ENCODE peak calls at places on chromosomes 2 and 18, in four cellular contexts. One of them, this sample, is unnamed.

GRCh38 chr2:199395311-199395710 is 62.4 kb downstream of the SATB2 start:
- DNase-seq in mammary epithelial cell: no peak
- DNase-seq in fibroblast of mammary gland: no peak
- DNase-seq in colonic mucosa: no peak
- DNase-seq in this sample: no peak

GRCh38 chr2:217785544-217786045 is 217.2 kb downstream of the TNS1 start:
- DNase-seq in mammary epithelial cell: peak
- DNase-seq in colonic mucosa: peak
- DNase-seq in fibroblast of mammary gland: peak
- DNase-seq in this sample: peak

GRCh38 chr18:54712315-54712714 is 116.0 kb upstream of the RAB27B start:
- DNase-seq in mammary epithelial cell: peak
- DNase-seq in fibroblast of mammary gland: peak
- DNase-seq in colonic mucosa: peak
- DNase-seq in this sample: no peak

GRCh38 chr18:28514699-28515098 is 337.8 kb upstream of the CDH2 start:
- DNase-seq in mammary epithelial cell: no peak
- DNase-seq in colonic mucosa: no peak
- DNase-seq in fibroblast of mammary gland: no peak
- DNase-seq in this sample: no peak

GRCh38 chr18:13522861-13523660 is 203.3 kb downstream of the FAM210A start:
- DNase-seq in fibroblast of mammary gland: no peak
- DNase-seq in colonic mucosa: no peak
- DNase-seq in mammary epithelial cell: no peak
- DNase-seq in this sample: no peak

GRCh38 chr2:197159681-197160211 is 150.8 kb downstream of the ANKRD44 start:
- DNase-seq in fibroblast of mammary gland: peak
- DNase-seq in colonic mucosa: no peak
- DNase-seq in mammary epithelial cell: no peak
- DNase-seq in this sample: no peak

GRCh38 chr18:39841133-39842041 is 2113.6 kb upstream of the PIK3C3 start:
- DNase-seq in mammary epithelial cell: peak
- DNase-seq in colonic mucosa: peak
- DNase-seq in fibroblast of mammary gland: peak
- DNase-seq in this sample: no peak

GRCh38 chr2:105600949-105601708 is 143.6 kb upstream of the NCK2 start:
- DNase-seq in fibroblast of mammary gland: no peak
- DNase-seq in mammary epithelial cell: no peak
- DNase-seq in colonic mucosa: no peak
- DNase-seq in this sample: no peak

GRCh38 chr2:134287323-134287722 is 33.5 kb downstream of the MGAT5 start:
- DNase-seq in mammary epithelial cell: no peak
- DNase-seq in colonic mucosa: no peak
- DNase-seq in fibroblast of mammary gland: no peak
- DNase-seq in this sample: no peak

GRCh38 chr2:233084488-233084887 is 24.3 kb downstream of the INPP5D start:
- DNase-seq in mammary epithelial cell: no peak
- DNase-seq in fibroblast of mammary gland: no peak
- DNase-seq in colonic mucosa: no peak
- DNase-seq in this sample: peak

GRCh38 chr2:10303634-10304378 is 1.1 kb downstream of the HPCAL1 start:
- DNase-seq in fibroblast of mammary gland: peak
- DNase-seq in mammary epithelial cell: peak
- DNase-seq in colonic mucosa: peak
- DNase-seq in this sample: peak

GRCh38 chr2:54103454-54104314 is 11.7 kb upstream of the ACYP2 start:
- DNase-seq in fibroblast of mammary gland: peak
- DNase-seq in colonic mucosa: peak
- DNase-seq in mammary epithelial cell: peak
- DNase-seq in this sample: no peak

GRCh38 chr2:44136186-44136585 is 32.5 kb upstream of the PPM1B start:
- DNase-seq in fibroblast of mammary gland: peak
- DNase-seq in mammary epithelial cell: peak
- DNase-seq in colonic mucosa: no peak
- DNase-seq in this sample: no peak

GRCh38 chr2:224222320-224222719 is 179.6 kb downstream of the FAM124B start:
- DNase-seq in fibroblast of mammary gland: peak
- DNase-seq in colonic mucosa: no peak
- DNase-seq in mammary epithelial cell: no peak
- DNase-seq in this sample: no peak

GRCh38 chr18:49651033-49651432 is 89.2 kb downstream of the LIPG start:
- DNase-seq in fibroblast of mammary gland: no peak
- DNase-seq in colonic mucosa: no peak
- DNase-seq in mammary epithelial cell: no peak
- DNase-seq in this sample: no peak

GRCh38 chr2:73291093-73291460 is 2.3 kb downstream of the EGR4 start:
- DNase-seq in colonic mucosa: peak
- DNase-seq in fibroblast of mammary gland: peak
- DNase-seq in mammary epithelial cell: peak
- DNase-seq in this sample: no peak

GRCh38 chr2:33221046-33221784 is 255.2 kb upstream of the RASGRP3 start:
- DNase-seq in mammary epithelial cell: no peak
- DNase-seq in fibroblast of mammary gland: no peak
- DNase-seq in colonic mucosa: no peak
- DNase-seq in this sample: no peak

GRCh38 chr18:75238100-75238499 is 27.5 kb downstream of the TSHZ1 start:
- DNase-seq in mammary epithelial cell: no peak
- DNase-seq in colonic mucosa: no peak
- DNase-seq in fibroblast of mammary gland: peak
- DNase-seq in this sample: no peak

GRCh38 chr18:58893388-58894099 is 28.9 kb downstream of the ZNF532 start:
- DNase-seq in mammary epithelial cell: peak
- DNase-seq in colonic mucosa: no peak
- DNase-seq in fibroblast of mammary gland: peak
- DNase-seq in this sample: no peak

GRCh38 chr2:16774091-16774490 is 108.5 kb upstream of the CYRIA start:
- DNase-seq in mammary epithelial cell: no peak
- DNase-seq in fibroblast of mammary gland: peak
- DNase-seq in colonic mucosa: no peak
- DNase-seq in this sample: no peak

GRCh38 chr2:286774-287392 is 1.0 kb downstream of the ALKAL2 start:
- DNase-seq in colonic mucosa: no peak
- DNase-seq in fibroblast of mammary gland: no peak
- DNase-seq in mammary epithelial cell: no peak
- DNase-seq in this sample: no peak
- TF ChIP-seq CTCF in colonic mucosa: no peak
- TF ChIP-seq CTCF in fibroblast of mammary gland: no peak
- TF ChIP-seq CTCF in mammary epithelial cell: no peak
- TF ChIP-seq CTCF in this sample: no peak

GRCh38 chr18:62797329-62797728 is 82.0 kb downstream of the PHLPP1 start:
- DNase-seq in colonic mucosa: no peak
- DNase-seq in fibroblast of mammary gland: no peak
- DNase-seq in mammary epithelial cell: no peak
- DNase-seq in this sample: no peak

GRCh38 chr18:62807406-62807805 is 92.1 kb downstream of the PHLPP1 start:
- DNase-seq in fibroblast of mammary gland: no peak
- DNase-seq in colonic mucosa: no peak
- DNase-seq in mammary epithelial cell: no peak
- DNase-seq in this sample: no peak

GRCh38 chr18:62808116-62808515 is 92.8 kb downstream of the PHLPP1 start:
- DNase-seq in colonic mucosa: no peak
- DNase-seq in mammary epithelial cell: no peak
- DNase-seq in fibroblast of mammary gland: no peak
- DNase-seq in this sample: no peak

GRCh38 chr18:62799977-62800376 is 84.6 kb downstream of the PHLPP1 start:
- DNase-seq in fibroblast of mammary gland: no peak
- DNase-seq in mammary epithelial cell: no peak
- DNase-seq in colonic mucosa: no peak
- DNase-seq in this sample: no peak

GRCh38 chr18:62802523-62802922 is 87.2 kb downstream of the PHLPP1 start:
- DNase-seq in mammary epithelial cell: no peak
- DNase-seq in fibroblast of mammary gland: peak
- DNase-seq in colonic mucosa: no peak
- DNase-seq in this sample: no peak
- TF ChIP-seq CTCF in mammary epithelial cell: peak
- TF ChIP-seq CTCF in fibroblast of mammary gland: peak
- TF ChIP-seq CTCF in colonic mucosa: no peak
- TF ChIP-seq CTCF in this sample: no peak

DNA sequence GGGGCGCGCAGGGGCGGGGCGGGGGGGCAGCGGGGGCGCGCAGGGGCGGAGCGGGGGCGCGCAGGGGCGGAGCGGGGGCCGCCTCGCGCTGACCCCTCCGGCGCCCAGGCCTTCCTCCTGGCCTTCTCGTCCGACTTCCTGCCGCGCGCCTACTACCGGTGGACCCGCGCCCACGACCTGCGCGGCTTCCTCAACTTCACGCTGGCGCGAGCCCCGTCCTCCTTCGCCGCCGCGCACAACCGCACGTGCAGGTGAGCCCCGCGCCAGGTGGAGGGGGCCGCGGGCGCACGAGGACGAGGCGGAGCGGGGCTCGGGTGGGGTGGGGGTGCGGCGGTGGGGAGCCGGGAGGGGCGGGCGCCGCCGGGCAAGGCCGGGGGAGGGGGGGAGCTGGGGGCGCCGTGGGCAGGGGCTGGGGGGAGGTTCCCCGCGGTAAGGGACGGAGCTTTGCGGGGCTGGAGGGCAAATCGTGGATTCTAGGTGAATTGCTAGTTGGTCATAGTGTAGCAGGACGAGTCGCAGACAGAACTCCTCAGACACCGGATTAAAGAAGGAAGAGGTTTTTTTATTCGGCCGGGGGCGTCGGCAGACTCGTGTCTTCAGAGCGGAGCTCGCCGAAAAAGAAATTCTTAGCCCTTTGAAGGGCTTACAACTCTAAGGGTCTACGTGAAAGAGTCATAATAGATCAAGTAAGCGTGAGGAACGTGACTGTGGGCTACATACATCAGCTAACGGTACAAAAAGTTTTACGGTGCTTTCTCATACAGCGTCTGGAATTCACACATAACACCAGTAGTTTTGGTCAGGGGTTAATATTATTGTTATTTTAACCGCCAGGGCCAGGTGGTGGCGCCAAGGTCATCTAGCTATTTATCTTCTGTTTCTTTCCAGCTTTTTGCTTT is 29.9 kb downstream of the ANO7 start:
- DNase-seq in colonic mucosa: peak
- DNase-seq in fibroblast of mammary gland: peak
- DNase-seq in mammary epithelial cell: peak
- DNase-seq in this sample: no peak
- TF ChIP-seq CTCF in colonic mucosa: no peak
- TF ChIP-seq CTCF in fibroblast of mammary gland: no peak
- TF ChIP-seq CTCF in mammary epithelial cell: peak
- TF ChIP-seq CTCF in this sample: peak

DNA sequence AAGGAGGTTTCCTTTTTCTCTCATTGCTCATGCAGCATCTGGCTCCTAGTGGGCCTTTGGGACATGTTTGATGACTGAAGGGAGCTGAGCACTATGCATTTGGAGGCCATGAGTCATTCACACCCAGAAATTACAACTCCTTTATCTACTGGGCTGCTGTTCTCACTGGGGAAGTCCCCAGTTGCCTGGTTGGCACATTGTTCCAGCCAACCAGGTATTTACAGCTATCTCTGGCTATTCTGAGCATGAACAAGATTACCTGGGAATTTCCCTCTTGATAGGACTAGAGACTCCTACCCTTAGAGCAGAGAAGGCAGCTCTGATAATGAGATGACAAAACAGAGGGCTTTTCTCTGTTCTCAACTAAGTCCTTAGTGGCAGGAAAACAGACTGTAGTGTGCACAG is 206.5 kb downstream of the SETBP1 start:
- DNase-seq in colonic mucosa: peak
- DNase-seq in mammary epithelial cell: peak
- DNase-seq in fibroblast of mammary gland: peak
- DNase-seq in this sample: no peak
- TF ChIP-seq CTCF in colonic mucosa: no peak
- TF ChIP-seq CTCF in mammary epithelial cell: peak
- TF ChIP-seq CTCF in fibroblast of mammary gland: no peak
- TF ChIP-seq CTCF in this sample: no peak

DNA sequence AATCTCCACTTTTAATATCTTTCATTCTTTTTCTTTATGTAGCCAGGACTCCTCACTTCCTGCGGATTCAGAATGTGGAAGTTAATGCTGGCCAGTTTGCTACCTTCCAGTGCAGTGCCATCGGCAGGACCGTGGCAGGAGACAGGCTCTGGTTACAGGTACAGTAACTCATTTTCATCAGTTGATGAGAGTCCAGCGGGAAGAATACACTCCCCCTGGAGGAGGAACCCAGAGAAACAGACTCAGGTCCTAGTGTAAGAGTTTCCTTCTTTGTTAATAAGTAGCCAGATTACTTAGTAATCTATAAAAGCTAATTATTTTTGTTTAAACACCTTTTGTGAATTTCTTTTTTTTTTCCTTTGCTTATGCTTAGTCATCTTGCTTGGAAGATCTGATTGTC is 359.4 kb downstream of the PTPRM start:
- DNase-seq in mammary epithelial cell: no peak
- DNase-seq in colonic mucosa: no peak
- DNase-seq in fibroblast of mammary gland: no peak
- DNase-seq in this sample: no peak
- TF ChIP-seq CTCF in mammary epithelial cell: no peak
- TF ChIP-seq CTCF in colonic mucosa: peak
- TF ChIP-seq CTCF in fibroblast of mammary gland: peak
- TF ChIP-seq CTCF in this sample: no peak